ENCODE peak calls at places on chromosomes 5 and 9, in six cellular contexts. R is effector CD4-positive, alpha-beta T cell; F is A673; S is KG1; X is activated CD4-positive, alpha-beta T cell treated with anti-CD3 and anti-CD28 coated beads, Interleukin-2, amount 10 ng/mL, durations not matched to agents 7 days and 5 days; T is GM04503. A is an unnamed sample.

GRCh38 chr9:6305954-6306563 is 22.1 kb upstream of the TPD52L3 start:
- DNase-seq in F (peak; percentile 65), T (peak; percentile 10), R (no peak), X (no peak), S (no peak), A (no peak)

GRCh38 chr5:41264019-41264418 is 50.7 kb upstream of the C6 start:
- DNase-seq in R (no peak), T (no peak), F (peak; percentile 79), S (no peak), X (no peak), A (no peak)

GRCh38 chr9:137278061-137278912 is 761 bp downstream of the TOR4A start:
- DNase-seq in T (no peak), S (no peak), F (no peak), R (no peak), X (no peak), A (no peak)

GRCh38 chr5:53779541-53779981 is 219.1 kb downstream of the NDUFS4 start:
- DNase-seq in T (peak; percentile 49), S (no peak), X (no peak), R (no peak), F (peak; percentile 5), A (no peak)

GRCh38 chr9:69197687-69198086 is 23.6 kb downstream of the TJP2 start:
- DNase-seq in F (no peak), S (no peak), T (no peak), X (no peak), R (no peak), A (no peak)

GRCh38 chr5:10775646-10776045 is 14.6 kb upstream of the DAP start:
- DNase-seq in R (no peak), T (no peak), F (no peak), S (no peak), X (no peak), A (no peak)

GRCh38 chr9:79277916-79278447 is 293.8 kb upstream of the TLE4 start:
- DNase-seq in X (no peak), S (no peak), R (no peak), F (no peak), T (no peak), A (no peak)

GRCh38 chr9:135905380-135906282 is 1.7 kb downstream of the CAMSAP1 start:
- DNase-seq in T (no peak), X (peak; percentile 24), R (peak; percentile 31), S (no peak), F (no peak), A (no peak)

GRCh38 chr5:52743970-52744369 is 43.7 kb upstream of the ITGA1 start:
- DNase-seq in F (peak; percentile 32), R (peak; percentile 9), X (peak; percentile 57), T (no peak), S (no peak), A (no peak)

GRCh38 chr9:81559741-81560140 is 129.6 kb downstream of the TLE1 start:
- DNase-seq in X (no peak), F (no peak), S (no peak), R (no peak), T (peak; percentile 82), A (no peak)

GRCh38 chr9:90966475-90967150 is 165.0 kb downstream of the SYK start:
- DNase-seq in R (no peak), S (no peak), X (no peak), F (no peak), T (no peak), A (no peak)

GRCh38 chr9:130707225-130707976 is 13.8 kb downstream of the EXOSC2 start:
- DNase-seq in R (peak; percentile 76), S (no peak), T (no peak), F (peak; percentile 68), X (peak; percentile 84), A (peak; percentile 62)

GRCh38 chr5:110086658-110087388 is 397.1 kb downstream of the MAN2A1 start:
- DNase-seq in T (peak; percentile 58), S (no peak), F (peak; percentile 29), X (peak; percentile 17), R (no peak), A (peak; percentile 48)

A was measured in prostate gland.